ENCODE peak calls at places on chromosomes 13 and 19, in five cellular contexts. One of them, this sample, is unnamed. For H3K4me1, the result is how much of the 10 kb centered on the place peaks cover.

GRCh38 chr19:6271721-6272410 is 7.9 kb downstream of the MLLT1 start:
- DNase-seq in H1: no peak
- DNase-seq in GM12878: no peak
- DNase-seq in HepG2: no peak
- DNase-seq in K562: peak
- DNase-seq in this sample: peak

GRCh38 chr19:5753743-5754142 is 30.8 kb downstream of the PRR22 start:
- DNase-seq in H1: no peak
- DNase-seq in K562: no peak
- DNase-seq in GM12878: no peak
- DNase-seq in HepG2: no peak
- DNase-seq in this sample: no peak

GRCh38 chr13:46492946-46493345 is 60.0 kb upstream of the LRCH1 start:
- DNase-seq in HepG2: peak
- DNase-seq in K562: peak
- DNase-seq in H1: no peak
- DNase-seq in GM12878: no peak
- DNase-seq in this sample: peak

GRCh38 chr19:18419195-18419698 is at the start of gene SSBP4:
- DNase-seq in H1: no peak
- DNase-seq in GM12878: no peak
- DNase-seq in HepG2: peak
- DNase-seq in K562: peak
- DNase-seq in this sample: peak

GRCh38 chr13:110272227-110272626 is 34.7 kb downstream of the COL4A1 start:
- DNase-seq in K562: no peak
- DNase-seq in HepG2: no peak
- DNase-seq in H1: no peak
- DNase-seq in GM12878: no peak
- DNase-seq in this sample: no peak

GRCh38 chr13:111423168-111423785 is 102.8 kb downstream of the TEX29 start:
- DNase-seq in H1: no peak
- DNase-seq in GM12878: no peak
- DNase-seq in HepG2: no peak
- DNase-seq in K562: no peak
- DNase-seq in this sample: no peak

GRCh38 chr19:40614595-40615411 is 13.6 kb downstream of the LTBP4 start:
- DNase-seq in GM12878: peak
- DNase-seq in K562: peak
- DNase-seq in H1: no peak
- DNase-seq in HepG2: no peak
- DNase-seq in this sample: peak

GRCh38 chr13:111865046-111865445 is 201.9 kb upstream of the SOX1 start:
- DNase-seq in HepG2: no peak
- DNase-seq in H1: no peak
- DNase-seq in GM12878: no peak
- DNase-seq in K562: no peak
- DNase-seq in this sample: no peak

GRCh38 chr19:38700933-38701454 is 43.3 kb downstream of the CAPN12 start:
- DNase-seq in K562: no peak
- DNase-seq in H1: no peak
- DNase-seq in GM12878: no peak
- DNase-seq in HepG2: peak
- DNase-seq in this sample: no peak

GRCh38 chr13:32008518-32009175 is 22.9 kb upstream of the FRY start:
- DNase-seq in GM12878: no peak
- DNase-seq in H1: no peak
- DNase-seq in HepG2: no peak
- DNase-seq in K562: no peak
- DNase-seq in this sample: no peak

GRCh38 chr19:14555918-14556661 is 15.8 kb downstream of the NDUFB7 start:
- DNase-seq in HepG2: no peak
- DNase-seq in H1: no peak
- DNase-seq in K562: no peak
- DNase-seq in GM12878: no peak
- DNase-seq in this sample: no peak

GRCh38 chr19:45424191-45425058 is 708 bp upstream of the ERCC1 start:
- DNase-seq in HepG2: peak
- DNase-seq in K562: peak
- DNase-seq in H1: no peak
- DNase-seq in GM12878: no peak
- DNase-seq in this sample: peak

GRCh38 chr13:60509601-60510386 is 112.8 kb downstream of the TDRD3 start:
- DNase-seq in H1: no peak
- DNase-seq in HepG2: no peak
- DNase-seq in K562: no peak
- DNase-seq in GM12878: no peak
- DNase-seq in this sample: no peak

GRCh38 chr13:72163671-72164070 is 296.7 kb upstream of the DACH1 start:
- DNase-seq in HepG2: no peak
- DNase-seq in GM12878: no peak
- DNase-seq in K562: no peak
- DNase-seq in H1: no peak
- DNase-seq in this sample: no peak

GRCh38 chr13:50409186-50409585 is 393.9 kb downstream of the KCNRG start:
- DNase-seq in GM12878: no peak
- DNase-seq in H1: no peak
- DNase-seq in HepG2: no peak
- DNase-seq in K562: no peak
- DNase-seq in this sample: no peak

GRCh38 chr13:50412046-50412617 is 396.9 kb downstream of the KCNRG start:
- DNase-seq in HepG2: no peak
- DNase-seq in GM12878: no peak
- DNase-seq in K562: no peak
- DNase-seq in H1: no peak
- DNase-seq in this sample: no peak

GRCh38 chr13:50408068-50408467 is 392.8 kb downstream of the KCNRG start:
- DNase-seq in HepG2: no peak
- DNase-seq in GM12878: no peak
- DNase-seq in H1: no peak
- DNase-seq in K562: no peak
- DNase-seq in this sample: no peak

GRCh38 chr13:50414640-50415039 is 399.4 kb downstream of the KCNRG start:
- DNase-seq in GM12878: no peak
- DNase-seq in H1: no peak
- DNase-seq in K562: no peak
- DNase-seq in HepG2: no peak
- DNase-seq in this sample: no peak

GRCh38 chr13:50410921-50411712 is 395.9 kb downstream of the KCNRG start:
- DNase-seq in GM12878: no peak
- DNase-seq in H1: no peak
- DNase-seq in K562: peak
- DNase-seq in HepG2: peak
- DNase-seq in this sample: no peak
- TF ChIP-seq TAF1 in GM12878: no peak
- TF ChIP-seq TAF1 in H1: no peak
- TF ChIP-seq TAF1 in K562: no peak
- TF ChIP-seq TAF1 in HepG2: no peak
- TF ChIP-seq TAF1 in this sample: no peak

GRCh38 chr13:27338207-27338606 is 67.6 kb downstream of the RASL11A start:
- DNase-seq in GM12878: no peak
- DNase-seq in H1: no peak
- DNase-seq in K562: no peak
- DNase-seq in HepG2: no peak
- DNase-seq in this sample: no peak

GRCh38 chr13:27338816-27339215 is 68.2 kb downstream of the RASL11A start:
- DNase-seq in HepG2: peak
- DNase-seq in K562: peak
- DNase-seq in GM12878: no peak
- DNase-seq in H1: no peak
- DNase-seq in this sample: peak

GRCh38 chr13:27334774-27335490 is 64.3 kb downstream of the RASL11A start:
- DNase-seq in H1: no peak
- DNase-seq in K562: no peak
- DNase-seq in GM12878: no peak
- DNase-seq in HepG2: no peak
- DNase-seq in this sample: no peak

GRCh38 chr13:27339299-27339698 is 68.7 kb downstream of the RASL11A start:
- DNase-seq in H1: no peak
- DNase-seq in K562: peak
- DNase-seq in HepG2: peak
- DNase-seq in GM12878: no peak
- DNase-seq in this sample: peak

GRCh38 chr13:27336005-27336673 is 65.5 kb downstream of the RASL11A start:
- DNase-seq in HepG2: no peak
- DNase-seq in GM12878: no peak
- DNase-seq in H1: no peak
- DNase-seq in K562: no peak
- DNase-seq in this sample: no peak
- H3K4me2 ChIP-seq in HepG2: no peak
- H3K4me2 ChIP-seq in GM12878: no peak
- H3K4me2 ChIP-seq in H1: peak
- H3K4me2 ChIP-seq in K562: no peak
- H3K4me2 ChIP-seq in this sample: no peak

DNA sequence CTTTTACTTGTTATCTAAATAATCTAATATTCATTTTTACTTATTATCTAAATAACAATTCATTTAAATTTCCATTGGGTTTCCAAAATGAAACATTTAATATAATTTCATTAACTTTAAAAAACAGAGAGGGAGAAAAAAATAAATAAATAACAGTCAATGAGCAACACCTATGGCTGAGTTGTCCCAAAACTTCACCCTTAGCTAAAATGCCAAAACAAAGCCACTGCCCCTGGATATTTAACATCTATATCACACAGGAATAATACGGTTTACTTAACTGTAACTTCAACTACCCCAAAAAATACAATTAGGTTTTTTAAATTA is 570 bp downstream of the ELF1 start:
- DNase-seq in H1: no peak
- DNase-seq in GM12878: no peak
- DNase-seq in K562: no peak
- DNase-seq in HepG2: no peak
- DNase-seq in this sample: no peak
- H3K4me1 ChIP-seq in H1: under half
- H3K4me1 ChIP-seq in GM12878: under half
- H3K4me1 ChIP-seq in K562: under half
- H3K4me1 ChIP-seq in HepG2: half or more
- H3K4me1 ChIP-seq in this sample: under half

GRCh38 chr19:53422551-53422950 is 9.2 kb upstream of the ZNF761 start:
- DNase-seq in K562: no peak
- DNase-seq in GM12878: no peak
- DNase-seq in H1: no peak
- DNase-seq in HepG2: no peak
- DNase-seq in this sample: no peak

GRCh38 chr19:53424968-53425597 is 6.7 kb upstream of the ZNF761 start:
- DNase-seq in HepG2: peak
- DNase-seq in K562: peak
- DNase-seq in GM12878: peak
- DNase-seq in H1: peak
- DNase-seq in this sample: peak
- TF ChIP-seq TAF1 in HepG2: no peak
- TF ChIP-seq TAF1 in K562: no peak
- TF ChIP-seq TAF1 in GM12878: no peak
- TF ChIP-seq TAF1 in H1: no peak
- TF ChIP-seq TAF1 in this sample: no peak

DNA sequence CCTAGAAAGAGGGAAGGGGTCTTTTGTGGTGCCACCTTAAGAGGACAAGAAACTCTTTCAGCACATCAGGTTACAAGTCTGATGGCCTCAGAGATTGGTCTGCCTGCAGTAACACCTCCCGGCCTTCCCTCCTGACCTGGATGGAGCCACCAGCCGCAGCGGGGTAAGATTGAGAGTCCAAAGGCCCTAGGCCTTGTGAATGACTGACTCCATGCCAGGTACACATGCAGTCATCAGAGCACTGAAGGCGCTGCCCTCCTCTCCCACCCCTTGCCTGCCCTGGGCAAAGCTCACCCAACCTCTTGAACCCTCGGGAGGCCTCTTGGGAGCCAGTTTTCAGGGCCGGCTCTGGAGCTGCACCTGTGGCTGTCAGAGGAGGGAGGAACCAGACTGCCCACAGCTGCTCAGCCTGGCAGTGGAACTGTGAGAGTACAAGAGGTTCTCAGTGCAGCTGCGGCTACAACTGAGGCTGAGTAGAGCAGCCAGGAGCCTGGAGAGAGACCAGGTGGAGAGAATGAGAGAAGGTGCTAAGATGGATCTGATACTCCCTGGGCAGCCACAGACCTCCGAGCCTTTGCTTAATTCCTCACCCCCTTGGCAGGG is 23.8 kb upstream of the C13orf42 start:
- DNase-seq in K562: no peak
- DNase-seq in GM12878: no peak
- DNase-seq in H1: no peak
- DNase-seq in HepG2: no peak
- DNase-seq in this sample: no peak
- H3K4me2 ChIP-seq in K562: no peak
- H3K4me2 ChIP-seq in GM12878: no peak
- H3K4me2 ChIP-seq in H1: no peak
- H3K4me2 ChIP-seq in HepG2: peak
- H3K4me2 ChIP-seq in this sample: no peak

DNA sequence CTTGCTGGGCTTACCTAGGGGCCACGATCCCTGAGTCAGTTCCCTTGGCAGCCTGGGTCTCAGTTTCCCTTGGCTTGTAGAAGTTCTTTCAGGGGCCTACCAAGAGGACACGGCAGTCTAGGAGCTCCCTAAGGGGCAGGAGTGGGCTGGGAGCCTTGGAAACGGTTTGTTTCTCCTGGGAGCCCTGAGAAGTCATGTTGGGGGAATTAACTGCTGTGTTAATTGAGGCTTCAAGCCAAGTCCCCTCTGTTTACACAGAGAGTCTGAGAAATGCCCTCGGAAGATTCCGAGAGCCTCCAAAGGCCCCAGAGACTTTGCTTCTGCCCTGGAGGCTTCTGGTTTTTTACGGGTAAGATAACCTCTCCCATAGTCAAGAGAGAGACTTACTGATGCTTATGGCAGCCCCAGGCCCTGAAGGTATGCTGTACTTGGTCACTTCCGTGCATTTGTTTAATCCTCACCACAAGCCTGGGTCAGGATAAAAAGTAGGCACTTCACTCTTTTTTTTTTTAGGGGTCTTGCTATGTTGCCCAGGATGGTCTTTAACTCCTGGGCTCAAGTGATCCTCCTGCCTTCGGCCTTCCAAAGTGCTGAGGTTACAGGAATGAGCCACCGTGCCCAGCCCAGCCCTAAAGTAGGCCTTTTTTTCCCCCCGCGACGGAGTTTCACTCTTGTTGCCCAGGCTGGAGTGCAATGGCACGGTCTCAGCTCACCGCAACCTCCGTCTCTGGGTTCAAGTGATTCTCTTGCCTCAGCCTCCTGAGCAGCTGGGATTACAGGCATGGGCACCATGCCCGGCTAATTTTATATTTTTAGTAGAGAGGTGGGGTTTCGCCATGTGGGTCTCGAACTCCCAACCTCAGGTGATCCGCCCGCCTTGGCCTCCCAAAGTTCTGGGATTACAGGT is 15.1 kb downstream of the IER2 start:
- DNase-seq in GM12878: no peak
- DNase-seq in K562: no peak
- DNase-seq in H1: no peak
- DNase-seq in HepG2: no peak
- DNase-seq in this sample: no peak
- H3K4me1 ChIP-seq in GM12878: half or more
- H3K4me1 ChIP-seq in K562: half or more
- H3K4me1 ChIP-seq in H1: under half
- H3K4me1 ChIP-seq in HepG2: half or more
- H3K4me1 ChIP-seq in this sample: under half